ENCODE peak calls at places on chromosomes 7 and 10, in four cellular contexts. Y is IMR-90, D is T-cell, K is epithelial cell of esophagus. V is an unnamed sample.

GRCh38 chr7:1856161-1856965 is 186.3 kb downstream of the ELFN1 start:
- DNase-seq in Y (no peak), D (no peak), K (no peak), V (no peak)

GRCh38 chr10:102408081-102408727 is 10.4 kb downstream of the PSD start:
- DNase-seq in Y (no peak), D (no peak), K (no peak), V (no peak)

GRCh38 chr10:93598157-93598556 is 2.9 kb downstream of the RBP4 start:
- DNase-seq in Y (no peak), D (no peak), K (peak), V (no peak)

GRCh38 chr10:58460157-58460556 is 52.5 kb upstream of the BICC1 start:
- DNase-seq in Y (no peak), D (no peak), K (no peak), V (no peak)

GRCh38 chr10:12250181-12250580 is 54.2 kb downstream of the CDC123 start:
- DNase-seq in Y (no peak), D (no peak), K (no peak), V (no peak)

GRCh38 chr7:5677538-5678294 is 103.7 kb downstream of the RNF216 start:
- DNase-seq in Y (peak), D (peak), K (peak), V (no peak)

GRCh38 chr7:28301148-28301641 is 111.1 kb upstream of the CREB5 start:
- DNase-seq in Y (peak), D (no peak), K (peak), V (no peak)

GRCh38 chr7:102140952-102141370 is 145.7 kb upstream of the SH2B2 start:
- DNase-seq in Y (no peak), D (peak), K (no peak), V (no peak)

GRCh38 chr10:71727429-71728217 is 8.0 kb upstream of the C10orf105 start:
- DNase-seq in Y (no peak), D (peak), K (peak), V (no peak)

GRCh38 chr10:113000454-113000853 is 50.4 kb downstream of the TCF7L2 start:
- DNase-seq in Y (no peak), D (no peak), K (no peak), V (no peak)

GRCh38 chr7:25856056-25856780 is 295.8 kb upstream of the NFE2L3 start:
- DNase-seq in Y (peak), D (no peak), K (peak), V (no peak)

GRCh38 chr7:157493776-157494175 is 157.0 kb downstream of the DNAJB6 start:
- DNase-seq in Y (no peak), D (no peak), K (no peak), V (no peak)

GRCh38 chr7:11648104-11648503 is 183.9 kb downstream of the THSD7A start:
- DNase-seq in Y (no peak), D (no peak), K (no peak), V (no peak)

GRCh38 chr7:4742852-4743251 is 32.6 kb upstream of the AP5Z1 start:
- DNase-seq in Y (peak), D (no peak), K (no peak), V (no peak)

GRCh38 chr7:119175916-119176627 is 951.6 kb downstream of the ANKRD7 start:
- DNase-seq in Y (peak), D (no peak), K (peak), V (no peak)

GRCh38 chr7:123201901-123202300 is 2.1 kb upstream of the SLC13A1 start:
- DNase-seq in Y (no peak), D (no peak), K (peak), V (no peak)

GRCh38 chr10:79927111-79927828 is 21.6 kb downstream of the SFTPD start:
- DNase-seq in Y (no peak), D (no peak), K (no peak), V (no peak)

GRCh38 chr7:127831312-127832212 is 179.6 kb downstream of the SND1 start:
- DNase-seq in Y (no peak), D (no peak), K (no peak), V (no peak)

GRCh38 chr10:43057231-43057711 is 19.6 kb upstream of the RET start:
- DNase-seq in Y (no peak), D (no peak), K (no peak), V (no peak)

GRCh38 chr7:140671966-140672365 is 779 bp upstream of the ADCK2 start:
- DNase-seq in Y (no peak), D (no peak), K (no peak), V (no peak)

V was measured in epithelial cell of prostate.